ENCODE peak calls at places on chromosomes 6 and 20, in nine cellular contexts. M, I, O, N, K, G, A, F and X are unnamed samples.

GRCh38 chr20:59933296-59933848 is at the start of gene SYCP2:
- DNase-seq in M (peak; percentile 40), I (peak; percentile 50), O (peak; percentile 57), N (peak; percentile 64), K (no peak), G (no peak), A (peak; percentile 75), F (no peak), X (no peak)

GRCh38 chr20:43543138-43543537 is 15.7 kb upstream of the SGK2 start:
- DNase-seq in M (no peak), I (no peak), O (no peak), N (no peak), K (no peak), G (no peak), A (no peak), F (no peak), X (no peak)

GRCh38 chr6:107509506-107509905 is 19.6 kb downstream of the SOBP start:
- DNase-seq in M (no peak), I (no peak), O (no peak), N (no peak), K (no peak), G (no peak), A (no peak), F (no peak), X (no peak)

GRCh38 chr6:27297857-27298730 is 14.0 kb downstream of the POM121L2 start:
- DNase-seq in M (no peak), I (no peak), O (no peak), N (no peak), K (no peak), G (no peak), A (no peak), F (peak; percentile 42), X (no peak)

GRCh38 chr6:105763866-105764265 is 322.3 kb upstream of the PRDM1 start:
- DNase-seq in M (no peak), I (no peak), O (no peak), N (no peak), K (no peak), G (peak; percentile 29), A (no peak), F (no peak), X (no peak)

GRCh38 chr20:41048475-41049242 is 20.0 kb downstream of the TOP1 start:
- DNase-seq in M (no peak), I (no peak), O (no peak), N (no peak), K (no peak), G (no peak), A (no peak), F (no peak), X (no peak)

GRCh38 chr6:113701552-113702254 is 155.4 kb upstream of the MARCKS start:
- DNase-seq in M (no peak), I (no peak), O (no peak), N (no peak), K (no peak), G (peak; percentile 64), A (no peak), F (no peak), X (no peak)

GRCh38 chr20:10780901-10781300 is 107.1 kb upstream of the JAG1 start:
- DNase-seq in M (no peak), I (no peak), O (no peak), N (no peak), K (no peak), G (peak; percentile 55), A (no peak), F (no peak), X (no peak)

DNA sequence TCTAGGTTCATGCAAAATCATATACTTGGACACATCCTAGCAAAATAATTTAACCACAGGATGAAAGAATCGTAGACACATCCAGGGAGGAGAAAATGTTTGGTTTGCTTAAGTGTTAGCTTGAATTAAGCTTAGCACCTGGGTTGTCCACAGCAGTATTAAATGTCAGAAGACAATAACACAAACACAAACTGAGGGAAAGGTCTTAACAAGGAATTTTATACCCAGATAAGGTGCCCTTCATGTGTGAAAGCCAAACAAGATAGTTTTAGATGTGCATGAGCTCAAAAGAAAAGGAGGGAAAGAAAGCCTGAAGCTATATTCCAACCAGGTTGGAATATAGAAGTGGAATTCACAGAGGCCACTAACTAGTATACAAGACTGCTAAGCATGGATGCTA is 49.1 kb downstream of the SLC23A2 start:
- DNase-seq in M (no peak), I (no peak), O (no peak), N (no peak), K (no peak), G (no peak), A (no peak), F (no peak), X (no peak)
- H3K9me3 ChIP-seq in M (no peaks in the 10 kb centered on the region), I (peaks cover 4% of the 10 kb centered on the region), O (no peaks in the 10 kb centered on the region), N (no peaks in the 10 kb centered on the region), K (no peaks in the 10 kb centered on the region), G (no peaks in the 10 kb centered on the region), A (no peaks in the 10 kb centered on the region), F (no peaks in the 10 kb centered on the region), X (no peaks in the 10 kb centered on the region)

DNA sequence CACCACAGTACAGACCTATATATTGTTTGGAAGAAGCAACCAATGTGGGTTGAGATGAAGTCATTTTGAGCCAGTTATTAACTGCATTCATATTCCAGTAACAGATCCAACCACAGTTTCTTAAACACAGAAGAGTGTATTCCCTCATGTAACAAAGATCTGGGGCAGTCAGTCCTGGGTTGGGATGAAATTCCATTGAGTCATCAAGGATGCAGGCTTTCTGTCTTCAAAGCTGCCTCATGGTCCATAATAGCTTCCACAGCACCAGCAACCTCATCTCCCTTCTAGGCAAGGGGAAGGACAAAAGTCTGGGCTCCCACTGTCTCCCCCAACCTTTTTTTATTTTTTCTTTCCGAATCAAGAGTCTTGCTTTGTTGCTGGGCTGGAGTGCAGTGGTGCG is 2.9 kb upstream of the SOD2 start:
- DNase-seq in M (no peak), I (no peak), O (no peak), N (no peak), K (no peak), G (no peak), A (no peak), F (no peak), X (peak; percentile 49)
- H3K27ac ChIP-seq in M (no peak overlapping the region), I (no peak overlapping the region), O (no peak overlapping the region), N (no peak overlapping the region), K (no peak overlapping the region), G (no peak overlapping the region), A (no peak overlapping the region), F (no peak overlapping the region), X (peak overlapping the region; percentile 59)

GRCh38 chr6:87722831-87723726 is 21.0 kb upstream of the AKIRIN2 start:
- DNase-seq in M (no peak), I (peak; percentile 71), O (no peak), N (no peak), K (peak; percentile 59), G (no peak), A (no peak), F (peak; percentile 92), X (peak; percentile 85)
- H3K4me3 ChIP-seq in M (no peak overlapping the region), I (no peak overlapping the region), O (no peak overlapping the region), N (no peak overlapping the region), K (no peak overlapping the region), G (no peak overlapping the region), A (no peak overlapping the region), F (no peak overlapping the region), X (no peak overlapping the region)

GRCh38 chr20:58531063-58531462 is 15.9 kb upstream of the APCDD1L start:
- DNase-seq in M (no peak), I (no peak), O (no peak), N (no peak), K (no peak), G (no peak), A (no peak), F (no peak), X (no peak)
- H3K9me3 ChIP-seq in M (peaks cover 22% of the 10 kb centered on the region), I (peaks cover 63% of the 10 kb centered on the region), O (no peaks in the 10 kb centered on the region), N (no peaks in the 10 kb centered on the region), K (peaks cover 6% of the 10 kb centered on the region), G (peaks cover 38% of the 10 kb centered on the region), A (peaks cover 15% of the 10 kb centered on the region), F (peaks cover 25% of the 10 kb centered on the region), X (peaks cover 8% of the 10 kb centered on the region)

GRCh38 chr6:75348882-75349261 is 64.3 kb upstream of the TMEM30A start:
- DNase-seq in M (no peak), I (no peak), O (no peak), N (no peak), K (no peak), G (no peak), A (no peak), F (no peak), X (no peak)
- H3K27ac ChIP-seq in M (peak overlapping the region; percentile 68), I (no peak overlapping the region), O (no peak overlapping the region), N (no peak overlapping the region), K (no peak overlapping the region), G (peak overlapping the region; percentile 69), A (peak overlapping the region; percentile 73), F (no peak overlapping the region), X (no peak overlapping the region)

DNA sequence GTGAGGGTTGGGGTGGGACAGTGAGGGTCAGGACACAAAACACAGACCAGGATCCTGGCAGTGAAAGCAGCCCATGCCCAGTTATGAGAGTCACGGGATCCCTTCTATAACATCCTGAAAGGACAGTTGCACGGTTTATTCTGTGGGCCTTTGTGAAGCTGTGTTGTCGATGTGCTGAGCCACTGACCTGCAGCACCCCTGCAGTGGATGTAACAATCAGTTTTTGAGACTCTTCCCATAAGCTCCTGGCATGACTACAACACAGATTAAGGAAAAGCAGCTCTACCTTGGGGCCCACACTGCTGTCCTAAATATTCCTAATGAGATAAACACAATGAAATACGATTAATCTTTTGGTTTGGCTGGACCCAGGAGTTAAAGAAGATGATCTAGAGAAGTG is 3.7 kb downstream of the PYGB start:
- DNase-seq in M (no peak), I (no peak), O (no peak), N (no peak), K (no peak), G (no peak), A (no peak), F (no peak), X (no peak)
- H3K4me3 ChIP-seq in M (no peak overlapping the region), I (peak overlapping the region; percentile 80), O (no peak overlapping the region), N (no peak overlapping the region), K (no peak overlapping the region), G (peak overlapping the region; percentile 96), A (no peak overlapping the region), F (no peak overlapping the region), X (no peak overlapping the region)